ENCODE peak calls at places on chromosomes 1 and 21, in six cellular contexts. E is A549, Q is K562, P is SK-N-SH, K is H1, J is HepG2. A is an unnamed sample.

GRCh38 chr1:211579434-211580302 is 707 bp upstream of the SLC30A1 start:
- DNase-seq in P (no peak), E (peak), K (no peak), Q (no peak), J (peak), A (no peak)

GRCh38 chr1:154420172-154420571 is 15.0 kb downstream of the IL6R start:
- DNase-seq in Q (no peak), J (peak), K (no peak), E (peak), P (peak), A (no peak)

GRCh38 chr1:172466795-172467407 is 23.0 kb upstream of the PIGC start:
- DNase-seq in P (no peak), K (no peak), J (peak), Q (no peak), E (peak), A (no peak)

GRCh38 chr1:234731371-234732085 is 121.5 kb upstream of the IRF2BP2 start:
- DNase-seq in Q (no peak), P (no peak), K (no peak), J (peak), E (peak), A (peak)

GRCh38 chr1:200107004-200107470 is 79.5 kb downstream of the NR5A2 start:
- DNase-seq in P (no peak), E (peak), Q (no peak), J (no peak), K (no peak), A (no peak)

GRCh38 chr21:33121715-33122475 is 52.0 kb downstream of the OLIG1 start:
- DNase-seq in Q (peak), K (no peak), P (peak), J (no peak), E (peak), A (no peak)

GRCh38 chr1:65175171-65176070 is 27.4 kb downstream of the AK4 start:
- DNase-seq in P (no peak), J (no peak), K (no peak), Q (no peak), E (no peak), A (no peak)

GRCh38 chr21:17539323-17539722 is 26.5 kb downstream of the CXADR start:
- DNase-seq in P (no peak), J (no peak), Q (no peak), K (no peak), E (no peak), A (no peak)

GRCh38 chr1:185969524-185969991 is 235.4 kb downstream of the HMCN1 start:
- DNase-seq in P (no peak), K (no peak), E (no peak), Q (no peak), J (no peak), A (no peak)

GRCh38 chr1:62198781-62199125 is 4.1 kb downstream of the L1TD1 start:
- DNase-seq in K (no peak), Q (no peak), J (peak), E (peak), P (no peak), A (no peak)

GRCh38 chr1:25068829-25069228 is 138.8 kb upstream of the RUNX3 start:
- DNase-seq in E (no peak), J (no peak), P (no peak), K (no peak), Q (peak), A (no peak)

GRCh38 chr1:235843458-235843857 is 23.2 kb downstream of the LYST start:
- DNase-seq in K (no peak), J (peak), P (peak), Q (peak), E (peak), A (no peak)

GRCh38 chr1:45612941-45613579 is 10.8 kb downstream of the CCDC17 start:
- DNase-seq in Q (no peak), E (no peak), P (no peak), J (no peak), K (no peak), A (no peak)

GRCh38 chr1:67214420-67215174 is 48.3 kb downstream of the IL23R start:
- DNase-seq in P (no peak), J (peak), E (peak), Q (no peak), K (no peak), A (peak)

GRCh38 chr1:183697814-183698590 is 44.9 kb upstream of the APOBEC4 start:
- DNase-seq in E (no peak), Q (no peak), J (no peak), P (no peak), K (no peak), A (no peak)

GRCh38 chr1:27527223-27527856 is 37.4 kb upstream of the WASF2 start:
- DNase-seq in J (no peak), K (peak), Q (peak), P (peak), E (peak), A (no peak)

GRCh38 chr21:42222821-42223390 is 4.0 kb downstream of the ABCG1 start:
- DNase-seq in K (no peak), Q (no peak), J (no peak), E (no peak), P (no peak), A (no peak)

GRCh38 chr1:10644307-10645128 is 151.9 kb downstream of the CASZ1 start:
- DNase-seq in E (no peak), K (no peak), P (no peak), J (no peak), Q (peak), A (no peak)

GRCh38 chr1:53512807-53513755 is 53.9 kb downstream of the DMRTB1 start:
- DNase-seq in P (no peak), E (no peak), J (no peak), K (no peak), Q (no peak), A (no peak)

GRCh38 chr21:42305707-42306147 is 9.5 kb downstream of the TFF3 start:
- DNase-seq in P (no peak), J (no peak), K (no peak), E (no peak), Q (no peak), A (no peak)

GRCh38 chr1:29657816-29658215 is 421.5 kb downstream of the PTPRU start:
- DNase-seq in Q (no peak), P (no peak), J (no peak), K (no peak), E (no peak), A (no peak)

GRCh38 chr1:94970783-94971182 is 43.9 kb upstream of the CNN3 start:
- DNase-seq in E (no peak), P (peak), K (no peak), Q (no peak), J (no peak), A (no peak)

GRCh38 chr1:52436817-52437216 is 32.4 kb downstream of the PRPF38A start:
- DNase-seq in J (no peak), Q (no peak), K (no peak), E (no peak), P (no peak), A (no peak)

GRCh38 chr1:215081566-215082531 is 688 bp upstream of the KCNK2 start:
- DNase-seq in J (no peak), K (peak), Q (no peak), P (peak), E (no peak), A (no peak)

GRCh38 chr1:230199034-230199433 is 132.0 kb downstream of the GALNT2 start:
- DNase-seq in J (no peak), E (no peak), P (no peak), Q (no peak), K (no peak), A (no peak)

GRCh38 chr1:45205000-45205909 is 1.1 kb downstream of the ZSWIM5 start:
- DNase-seq in E (peak), K (peak), J (peak), Q (no peak), P (peak), A (no peak)

GRCh38 chr1:39892611-39893595 is 8.8 kb downstream of the MYCL start:
- DNase-seq in J (peak), P (no peak), E (peak), Q (peak), K (no peak), A (no peak)

GRCh38 chr1:181099152-181100014 is 10.9 kb downstream of the IER5 start:
- DNase-seq in Q (no peak), K (no peak), P (no peak), J (no peak), E (no peak), A (peak)

GRCh38 chr21:34865922-34866271 is 183.2 kb downstream of the RUNX1 start:
- DNase-seq in E (no peak), K (peak), P (no peak), Q (no peak), J (peak), A (peak)

GRCh38 chr1:117573386-117574040 is 32.3 kb upstream of the TENT5C start:
- DNase-seq in K (no peak), P (no peak), J (no peak), E (no peak), Q (no peak), A (no peak)

GRCh38 chr1:218702808-218703207 is 357.7 kb downstream of the TGFB2 start:
- DNase-seq in P (no peak), J (no peak), E (no peak), K (no peak), Q (no peak), A (no peak)

GRCh38 chr1:111164151-111164550 is 24.1 kb downstream of the CEPT1 start:
- DNase-seq in Q (no peak), E (no peak), K (no peak), J (no peak), P (no peak), A (no peak)

GRCh38 chr1:33820804-33821203 is 43.1 kb upstream of the HMGB4 start:
- DNase-seq in E (no peak), Q (no peak), P (no peak), K (no peak), J (no peak), A (no peak)

GRCh38 chr1:182687361-182687760 is 3.0 kb upstream of the RGS8 start:
- DNase-seq in Q (no peak), E (no peak), K (no peak), P (no peak), J (no peak), A (no peak)

GRCh38 chr1:100736324-100736723 is 16.8 kb downstream of the VCAM1 start:
- DNase-seq in K (no peak), J (no peak), P (no peak), E (no peak), Q (no peak), A (no peak)

GRCh38 chr1:197735461-197735860 is 39.8 kb downstream of the DENND1B start:
- DNase-seq in Q (no peak), P (no peak), K (no peak), E (no peak), J (no peak), A (no peak)

GRCh38 chr1:177659259-177659658 is 310.6 kb downstream of the SEC16B start:
- DNase-seq in J (no peak), Q (no peak), E (no peak), K (no peak), P (peak), A (no peak)

GRCh38 chr1:68594851-68595250 is 98.0 kb upstream of the DEPDC1 start:
- DNase-seq in J (no peak), E (no peak), K (no peak), Q (no peak), P (no peak), A (no peak)
- TF ChIP-seq CHD2 in J (no peak), E (no peak), K (no peak), Q (no peak), P (no peak), A (no peak)

GRCh38 chr21:44983421-44984206 is 43.8 kb downstream of the SLX9 start:
- DNase-seq in P (no peak), J (peak), K (no peak), Q (no peak), E (no peak), A (no peak)
- TF ChIP-seq CHD2 in P (no peak), J (no peak), K (no peak), Q (no peak), E (no peak), A (no peak)

DNA sequence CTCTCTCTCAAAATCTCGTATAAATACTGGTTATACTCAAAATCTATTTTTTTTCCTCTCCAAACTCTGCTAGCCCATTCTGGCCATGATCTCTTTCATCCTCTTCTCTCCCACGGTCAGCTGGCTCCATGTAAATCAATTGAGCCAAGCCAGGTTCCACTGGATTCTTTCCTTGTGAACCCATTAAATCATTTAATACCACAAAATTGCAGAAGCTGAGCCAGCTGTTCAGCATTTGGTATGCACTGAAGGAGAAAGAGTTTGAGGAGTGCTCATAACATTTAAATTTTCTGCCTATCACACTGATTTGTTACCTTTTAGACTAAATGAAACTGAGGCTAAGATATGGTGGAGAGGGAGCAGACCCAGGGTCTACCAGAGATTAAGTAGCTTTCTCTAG is 29.1 kb upstream of the TADA1 start:
- DNase-seq in P (no peak), Q (no peak), K (no peak), J (no peak), E (no peak), A (no peak)
- TF ChIP-seq CHD2 in P (no peak), Q (no peak), K (no peak), J (no peak), E (no peak), A (no peak)

DNA sequence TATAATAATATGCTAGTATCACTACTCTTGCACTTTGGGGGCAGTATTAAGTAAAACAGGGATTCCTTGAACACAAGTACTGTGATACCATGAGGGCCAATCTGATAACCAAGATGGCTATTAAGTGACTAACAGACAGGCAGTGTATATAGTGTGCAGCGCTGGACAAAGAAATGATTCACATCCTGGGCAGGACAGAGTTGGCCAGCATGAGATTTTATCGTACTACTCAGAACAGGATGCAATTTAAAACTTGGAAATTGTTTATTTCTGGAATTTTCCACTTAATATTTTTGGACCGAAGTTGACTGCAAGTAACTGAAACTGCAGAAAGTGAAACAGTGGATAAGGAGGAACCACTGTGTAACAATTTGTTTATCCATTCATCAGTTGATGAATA is 74.6 kb downstream of the DNTTIP2 start:
- DNase-seq in P (no peak), Q (no peak), J (no peak), K (no peak), E (peak), A (no peak)
- TF ChIP-seq CHD2 in P (no peak), Q (no peak), J (no peak), K (no peak), E (no peak), A (no peak)

DNA sequence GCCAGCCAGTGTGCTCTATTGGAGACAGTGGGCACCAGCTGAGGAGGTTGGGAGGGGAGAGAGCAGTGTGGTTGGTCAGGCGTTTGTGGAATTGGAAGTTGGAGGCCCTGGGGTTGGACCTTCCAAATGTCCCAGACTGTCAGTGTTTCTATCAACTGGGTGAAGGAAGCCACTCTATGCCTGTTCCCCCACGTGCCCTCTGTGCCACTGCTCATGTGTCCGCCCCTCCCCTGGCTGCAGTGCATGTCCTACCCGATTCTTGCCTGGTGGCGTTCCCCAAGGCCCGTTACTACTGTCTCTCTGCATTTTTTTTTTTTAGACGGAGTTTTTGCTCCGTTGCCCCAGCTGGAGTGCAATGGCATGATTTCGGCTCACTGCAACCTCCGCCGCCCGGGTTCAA is 21.1 kb downstream of the ADORA1 start:
- DNase-seq in J (no peak), Q (no peak), P (no peak), E (no peak), K (no peak), A (no peak)
- TF ChIP-seq CHD2 in J (no peak), Q (no peak), P (no peak), E (no peak), K (no peak), A (no peak)

GRCh38 chr1:41289196-41289595 is 47.1 kb upstream of the SCMH1 start:
- DNase-seq in K (no peak), E (no peak), Q (no peak), J (no peak), P (no peak), A (no peak)
- TF ChIP-seq CHD2 in K (no peak), E (no peak), Q (no peak), J (no peak), P (no peak), A (no peak)

GRCh38 chr1:85366391-85366790 is 90.0 kb upstream of the BCL10 start:
- DNase-seq in Q (no peak), K (no peak), J (no peak), E (no peak), P (no peak), A (no peak)
- TF ChIP-seq CHD2 in Q (no peak), K (no peak), J (no peak), E (no peak), P (no peak), A (no peak)

A was measured in GM12878.